ENCODE peak calls at places on chromosomes 3 and 15, in six cellular contexts. E is K562, S is GM12891, F is HepG2, J is GM12878, N is H1. C is an unnamed sample.

GRCh38 chr15:76183906-76184639 is 124.3 kb downstream of the TMEM266 start:
- DNase-seq in E (no peak), S (no peak), J (no peak), N (no peak), F (no peak), C (no peak)

GRCh38 chr15:74793135-74794028 is 11.5 kb downstream of the CSK start:
- DNase-seq in N (no peak), S (no peak), F (no peak), J (no peak), E (peak), C (no peak)

GRCh38 chr3:38805765-38806386 is 10.1 kb downstream of the SCN10A start:
- DNase-seq in J (peak), S (peak), N (peak), F (peak), E (peak), C (peak)

GRCh38 chr15:35580606-35581005 is 34.6 kb upstream of the DPH6 start:
- DNase-seq in N (no peak), J (no peak), F (no peak), E (no peak), S (no peak), C (no peak)

GRCh38 chr3:48157950-48158376 is 30.3 kb downstream of the CDC25A start:
- DNase-seq in J (no peak), E (peak), N (peak), S (no peak), F (peak), C (no peak)

GRCh38 chr3:41188291-41188690 is 11.0 kb upstream of the CTNNB1 start:
- DNase-seq in N (no peak), J (no peak), E (no peak), S (no peak), F (no peak), C (no peak)

GRCh38 chr3:79415351-79415750 is 352.4 kb downstream of the ROBO1 start:
- DNase-seq in F (no peak), N (no peak), E (no peak), S (no peak), J (no peak), C (no peak)

GRCh38 chr15:56367156-56367555 is 1.9 kb downstream of the TEX9 start:
- DNase-seq in N (no peak), S (no peak), F (no peak), J (no peak), E (no peak), C (no peak)

GRCh38 chr3:150330872-150331271 is 77.2 kb upstream of the TSC22D2 start:
- DNase-seq in J (no peak), S (no peak), N (no peak), E (no peak), F (no peak), C (no peak)

GRCh38 chr3:156304406-156304805 is 184.0 kb downstream of the KCNAB1 start:
- DNase-seq in S (no peak), N (no peak), J (no peak), E (no peak), F (no peak), C (no peak)

GRCh38 chr3:88713233-88713691 is 394.2 kb upstream of the EPHA3 start:
- DNase-seq in N (no peak), F (no peak), S (no peak), E (no peak), J (no peak), C (no peak)

GRCh38 chr3:69283913-69284312 is 102.0 kb downstream of the FRMD4B start:
- DNase-seq in E (no peak), F (no peak), S (no peak), J (no peak), N (no peak), C (no peak)

GRCh38 chr3:134667956-134668355 is 17.1 kb upstream of the KY start:
- DNase-seq in S (no peak), N (no peak), F (no peak), J (no peak), E (no peak), C (no peak)

GRCh38 chr15:48190932-48191573 is 412 bp upstream of the CTXN2 start:
- DNase-seq in S (peak), J (no peak), N (peak), F (peak), E (no peak), C (no peak)

GRCh38 chr15:38263996-38264395 is 11.4 kb downstream of the SPRED1 start:
- DNase-seq in F (no peak), E (no peak), J (no peak), S (no peak), N (no peak), C (no peak)

GRCh38 chr3:10173095-10173925 is 8.6 kb downstream of the IRAK2 start:
- DNase-seq in S (no peak), E (peak), N (no peak), J (no peak), F (no peak), C (no peak)

GRCh38 chr15:32869814-32870213 is 152.0 kb downstream of the GREM1 start:
- DNase-seq in N (no peak), F (no peak), E (no peak), J (no peak), S (no peak), C (no peak)

GRCh38 chr3:50350527-50351317 is at the start of the genes CYB561D2 and NPRL2:
- DNase-seq in J (peak), N (peak), E (peak), S (peak), F (peak), C (peak)
- TF ChIP-seq POLR2A in J (peak), N (peak), E (peak), S (peak), F (peak), C (peak)

DNA sequence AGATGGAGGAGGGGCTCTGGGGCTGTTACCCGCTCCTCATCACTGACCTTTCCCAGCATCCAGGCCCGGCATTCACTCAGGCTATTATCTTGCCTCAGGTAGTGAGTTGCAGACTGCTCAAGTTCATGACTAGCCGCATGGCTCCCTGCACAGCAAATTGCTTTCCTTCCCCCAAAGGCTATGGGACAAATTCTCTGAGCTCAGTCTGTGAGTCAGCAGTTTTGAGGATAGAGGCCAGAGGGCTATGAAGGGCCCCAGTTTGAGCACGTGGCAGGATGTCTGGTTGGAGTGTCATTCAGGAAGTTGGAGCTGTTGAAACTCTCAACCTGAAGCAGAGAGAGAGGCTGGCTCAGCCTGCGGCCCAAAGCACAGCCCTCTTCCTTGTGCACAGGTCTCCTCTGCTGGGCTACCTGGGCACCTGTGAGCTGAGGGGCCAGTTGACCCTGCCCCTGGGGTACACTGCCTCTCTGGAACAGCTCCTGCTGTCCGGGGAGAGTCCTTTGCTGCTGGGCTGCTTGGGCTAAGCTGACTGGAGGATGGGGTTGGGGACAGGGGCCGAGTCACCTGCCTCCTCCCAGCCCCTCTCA is 7.9 kb downstream of the FAH start:
- DNase-seq in F (peak), J (peak), S (peak), N (no peak), E (peak), C (peak)
- TF ChIP-seq TAF1 in F (no peak), J (no peak), S (no peak), N (no peak), E (no peak), C (no peak)

GRCh38 chr15:77905301-77905920 is 172.1 kb downstream of the TBC1D2B start:
- DNase-seq in F (no peak), N (no peak), J (no peak), E (no peak), S (no peak), C (no peak)

GRCh38 chr15:77904901-77905300 is 172.6 kb downstream of the TBC1D2B start:
- DNase-seq in N (no peak), E (no peak), F (no peak), S (no peak), J (no peak), C (no peak)

GRCh38 chr15:77904436-77904821 is 173.1 kb downstream of the TBC1D2B start:
- DNase-seq in N (no peak), E (no peak), S (no peak), J (no peak), F (no peak), C (no peak)

GRCh38 chr15:77907824-77908751 is 169.4 kb downstream of the TBC1D2B start:
- DNase-seq in E (peak), J (no peak), N (no peak), F (peak), S (no peak), C (no peak)

GRCh38 chr15:77909131-77909940 is 168.2 kb downstream of the TBC1D2B start:
- DNase-seq in F (no peak), E (no peak), N (no peak), J (no peak), S (no peak), C (no peak)
- TF ChIP-seq POLR2AphosphoS5 in F (no peak), E (no peak), N (no peak), J (no peak), S (no peak), C (no peak)

GRCh38 chr3:62318752-62319569 is 54.4 kb downstream of the FEZF2 start:
- DNase-seq in J (no peak), F (peak), S (peak), N (peak), E (peak), C (no peak)
- TF ChIP-seq POLR2A in J (no peak), F (no peak), S (peak), N (peak), E (no peak), C (no peak)

DNA sequence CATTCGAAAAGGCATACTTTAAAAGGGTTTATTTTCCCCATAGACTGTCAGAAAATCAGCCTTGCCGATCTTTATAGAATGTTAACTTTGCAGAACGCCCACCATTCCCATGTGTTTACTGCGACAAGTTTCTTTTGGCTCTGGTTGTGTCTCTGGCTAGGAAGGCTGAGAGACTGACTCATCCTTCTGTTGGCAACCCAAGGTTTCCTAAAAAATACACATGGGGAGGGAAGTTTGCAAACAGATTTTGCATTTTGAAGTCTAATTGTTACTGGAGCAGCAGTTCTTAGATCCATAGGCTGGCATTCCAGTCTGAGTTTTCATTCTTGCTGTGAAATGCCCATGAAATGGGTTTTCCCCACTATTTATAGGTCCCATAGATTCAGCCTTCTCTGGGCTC is 37.9 kb upstream of the MINAR1 start:
- DNase-seq in N (no peak), F (no peak), E (no peak), J (no peak), S (no peak), C (no peak)
- TF ChIP-seq TAF1 in N (no peak), F (no peak), E (no peak), J (no peak), S (no peak), C (no peak)

C was measured in GM12892.